ENCODE peak calls at places on chromosomes 13 and 19, in nine cellular contexts. One of them, this sample, is unnamed.

GRCh38 chr19:8571006-8571411 is 6.2 kb downstream of the MYO1F start:
- DNase-seq in AML-193: peak
- DNase-seq in activated CD4-positive, CD25-positive, alpha-beta regulatory T cell treated with anti-CD3 and anti-CD28 coated beads, Interleukin-2, amount 50 U/mL, for 16 hours: no peak
- DNase-seq in CD4-positive, alpha-beta T cell: peak
- DNase-seq in GM04504: peak
- DNase-seq in HTR-8/SVneo: peak
- DNase-seq in stimulated activated CD4-positive, alpha-beta T cell treated with anti-CD3 and anti-CD28 coated beads, Interleukin-15, amount 100 ng/mL, for 1 hour: no peak
- DNase-seq in transverse colon: peak
- DNase-seq in epithelial cell of esophagus: no peak
- DNase-seq in this sample: peak

GRCh38 chr19:7188682-7189629 is 105.3 kb downstream of the INSR start:
- DNase-seq in GM04504: no peak
- DNase-seq in transverse colon: no peak
- DNase-seq in stimulated activated CD4-positive, alpha-beta T cell treated with anti-CD3 and anti-CD28 coated beads, Interleukin-15, amount 100 ng/mL, for 1 hour: no peak
- DNase-seq in AML-193: no peak
- DNase-seq in HTR-8/SVneo: no peak
- DNase-seq in CD4-positive, alpha-beta T cell: no peak
- DNase-seq in epithelial cell of esophagus: no peak
- DNase-seq in activated CD4-positive, CD25-positive, alpha-beta regulatory T cell treated with anti-CD3 and anti-CD28 coated beads, Interleukin-2, amount 50 U/mL, for 16 hours: no peak
- DNase-seq in this sample: no peak

GRCh38 chr13:32988588-32989256 is 27.5 kb upstream of the KL start:
- DNase-seq in AML-193: no peak
- DNase-seq in HTR-8/SVneo: no peak
- DNase-seq in transverse colon: no peak
- DNase-seq in GM04504: no peak
- DNase-seq in CD4-positive, alpha-beta T cell: no peak
- DNase-seq in stimulated activated CD4-positive, alpha-beta T cell treated with anti-CD3 and anti-CD28 coated beads, Interleukin-15, amount 100 ng/mL, for 1 hour: no peak
- DNase-seq in epithelial cell of esophagus: no peak
- DNase-seq in activated CD4-positive, CD25-positive, alpha-beta regulatory T cell treated with anti-CD3 and anti-CD28 coated beads, Interleukin-2, amount 50 U/mL, for 16 hours: no peak
- DNase-seq in this sample: no peak

GRCh38 chr13:80454245-80454644 is 113.3 kb upstream of the SPRY2 start:
- DNase-seq in transverse colon: no peak
- DNase-seq in CD4-positive, alpha-beta T cell: no peak
- DNase-seq in HTR-8/SVneo: no peak
- DNase-seq in GM04504: no peak
- DNase-seq in epithelial cell of esophagus: peak
- DNase-seq in stimulated activated CD4-positive, alpha-beta T cell treated with anti-CD3 and anti-CD28 coated beads, Interleukin-15, amount 100 ng/mL, for 1 hour: no peak
- DNase-seq in activated CD4-positive, CD25-positive, alpha-beta regulatory T cell treated with anti-CD3 and anti-CD28 coated beads, Interleukin-2, amount 50 U/mL, for 16 hours: no peak
- DNase-seq in AML-193: peak
- DNase-seq in this sample: no peak

GRCh38 chr13:38872693-38873092 is 117.9 kb downstream of the STOML3 start:
- DNase-seq in activated CD4-positive, CD25-positive, alpha-beta regulatory T cell treated with anti-CD3 and anti-CD28 coated beads, Interleukin-2, amount 50 U/mL, for 16 hours: no peak
- DNase-seq in GM04504: peak
- DNase-seq in HTR-8/SVneo: no peak
- DNase-seq in epithelial cell of esophagus: peak
- DNase-seq in AML-193: peak
- DNase-seq in transverse colon: peak
- DNase-seq in CD4-positive, alpha-beta T cell: peak
- DNase-seq in stimulated activated CD4-positive, alpha-beta T cell treated with anti-CD3 and anti-CD28 coated beads, Interleukin-15, amount 100 ng/mL, for 1 hour: peak
- DNase-seq in this sample: no peak

GRCh38 chr19:3114811-3115210 is 20.6 kb downstream of the GNA11 start:
- DNase-seq in epithelial cell of esophagus: no peak
- DNase-seq in CD4-positive, alpha-beta T cell: no peak
- DNase-seq in transverse colon: no peak
- DNase-seq in AML-193: no peak
- DNase-seq in activated CD4-positive, CD25-positive, alpha-beta regulatory T cell treated with anti-CD3 and anti-CD28 coated beads, Interleukin-2, amount 50 U/mL, for 16 hours: no peak
- DNase-seq in stimulated activated CD4-positive, alpha-beta T cell treated with anti-CD3 and anti-CD28 coated beads, Interleukin-15, amount 100 ng/mL, for 1 hour: no peak
- DNase-seq in GM04504: no peak
- DNase-seq in HTR-8/SVneo: no peak
- DNase-seq in this sample: no peak

GRCh38 chr19:12715929-12716328 is 7.8 kb downstream of the TNPO2 start:
- DNase-seq in AML-193: no peak
- DNase-seq in activated CD4-positive, CD25-positive, alpha-beta regulatory T cell treated with anti-CD3 and anti-CD28 coated beads, Interleukin-2, amount 50 U/mL, for 16 hours: no peak
- DNase-seq in CD4-positive, alpha-beta T cell: no peak
- DNase-seq in GM04504: no peak
- DNase-seq in stimulated activated CD4-positive, alpha-beta T cell treated with anti-CD3 and anti-CD28 coated beads, Interleukin-15, amount 100 ng/mL, for 1 hour: no peak
- DNase-seq in epithelial cell of esophagus: no peak
- DNase-seq in transverse colon: no peak
- DNase-seq in HTR-8/SVneo: no peak
- DNase-seq in this sample: no peak

GRCh38 chr13:74966814-74967213 is 515.2 kb downstream of the TBC1D4 start:
- DNase-seq in epithelial cell of esophagus: no peak
- DNase-seq in GM04504: peak
- DNase-seq in stimulated activated CD4-positive, alpha-beta T cell treated with anti-CD3 and anti-CD28 coated beads, Interleukin-15, amount 100 ng/mL, for 1 hour: no peak
- DNase-seq in AML-193: no peak
- DNase-seq in activated CD4-positive, CD25-positive, alpha-beta regulatory T cell treated with anti-CD3 and anti-CD28 coated beads, Interleukin-2, amount 50 U/mL, for 16 hours: no peak
- DNase-seq in HTR-8/SVneo: no peak
- DNase-seq in CD4-positive, alpha-beta T cell: no peak
- DNase-seq in transverse colon: no peak
- DNase-seq in this sample: no peak

GRCh38 chr13:26785845-26786630 is 25.5 kb upstream of the GPR12 start:
- DNase-seq in HTR-8/SVneo: no peak
- DNase-seq in transverse colon: peak
- DNase-seq in activated CD4-positive, CD25-positive, alpha-beta regulatory T cell treated with anti-CD3 and anti-CD28 coated beads, Interleukin-2, amount 50 U/mL, for 16 hours: no peak
- DNase-seq in GM04504: no peak
- DNase-seq in epithelial cell of esophagus: no peak
- DNase-seq in AML-193: peak
- DNase-seq in stimulated activated CD4-positive, alpha-beta T cell treated with anti-CD3 and anti-CD28 coated beads, Interleukin-15, amount 100 ng/mL, for 1 hour: peak
- DNase-seq in CD4-positive, alpha-beta T cell: peak
- DNase-seq in this sample: peak

GRCh38 chr13:55761986-55762385 is 1378.7 kb upstream of the PRR20A start:
- DNase-seq in transverse colon: no peak
- DNase-seq in CD4-positive, alpha-beta T cell: no peak
- DNase-seq in HTR-8/SVneo: no peak
- DNase-seq in AML-193: no peak
- DNase-seq in activated CD4-positive, CD25-positive, alpha-beta regulatory T cell treated with anti-CD3 and anti-CD28 coated beads, Interleukin-2, amount 50 U/mL, for 16 hours: no peak
- DNase-seq in epithelial cell of esophagus: no peak
- DNase-seq in stimulated activated CD4-positive, alpha-beta T cell treated with anti-CD3 and anti-CD28 coated beads, Interleukin-15, amount 100 ng/mL, for 1 hour: no peak
- DNase-seq in GM04504: no peak
- DNase-seq in this sample: no peak

GRCh38 chr19:17703823-17704463 is 15.3 kb upstream of the MAP1S start:
- DNase-seq in transverse colon: peak
- DNase-seq in HTR-8/SVneo: no peak
- DNase-seq in epithelial cell of esophagus: peak
- DNase-seq in AML-193: no peak
- DNase-seq in CD4-positive, alpha-beta T cell: peak
- DNase-seq in GM04504: no peak
- DNase-seq in activated CD4-positive, CD25-positive, alpha-beta regulatory T cell treated with anti-CD3 and anti-CD28 coated beads, Interleukin-2, amount 50 U/mL, for 16 hours: peak
- DNase-seq in stimulated activated CD4-positive, alpha-beta T cell treated with anti-CD3 and anti-CD28 coated beads, Interleukin-15, amount 100 ng/mL, for 1 hour: peak
- DNase-seq in this sample: peak

GRCh38 chr19:41408256-41408655 is 10.6 kb downstream of the BCKDHA start:
- DNase-seq in CD4-positive, alpha-beta T cell: no peak
- DNase-seq in stimulated activated CD4-positive, alpha-beta T cell treated with anti-CD3 and anti-CD28 coated beads, Interleukin-15, amount 100 ng/mL, for 1 hour: no peak
- DNase-seq in GM04504: no peak
- DNase-seq in AML-193: no peak
- DNase-seq in transverse colon: no peak
- DNase-seq in HTR-8/SVneo: no peak
- DNase-seq in activated CD4-positive, CD25-positive, alpha-beta regulatory T cell treated with anti-CD3 and anti-CD28 coated beads, Interleukin-2, amount 50 U/mL, for 16 hours: no peak
- DNase-seq in epithelial cell of esophagus: no peak
- DNase-seq in this sample: no peak

GRCh38 chr13:36850790-36851438 is 31.9 kb downstream of the RFXAP start:
- DNase-seq in stimulated activated CD4-positive, alpha-beta T cell treated with anti-CD3 and anti-CD28 coated beads, Interleukin-15, amount 100 ng/mL, for 1 hour: no peak
- DNase-seq in transverse colon: peak
- DNase-seq in GM04504: no peak
- DNase-seq in activated CD4-positive, CD25-positive, alpha-beta regulatory T cell treated with anti-CD3 and anti-CD28 coated beads, Interleukin-2, amount 50 U/mL, for 16 hours: no peak
- DNase-seq in AML-193: peak
- DNase-seq in CD4-positive, alpha-beta T cell: no peak
- DNase-seq in HTR-8/SVneo: no peak
- DNase-seq in epithelial cell of esophagus: peak
- DNase-seq in this sample: no peak

GRCh38 chr19:33209844-33210230 is 15.7 kb downstream of the LRP3 start:
- DNase-seq in AML-193: no peak
- DNase-seq in GM04504: no peak
- DNase-seq in activated CD4-positive, CD25-positive, alpha-beta regulatory T cell treated with anti-CD3 and anti-CD28 coated beads, Interleukin-2, amount 50 U/mL, for 16 hours: no peak
- DNase-seq in epithelial cell of esophagus: no peak
- DNase-seq in transverse colon: no peak
- DNase-seq in CD4-positive, alpha-beta T cell: no peak
- DNase-seq in HTR-8/SVneo: no peak
- DNase-seq in stimulated activated CD4-positive, alpha-beta T cell treated with anti-CD3 and anti-CD28 coated beads, Interleukin-15, amount 100 ng/mL, for 1 hour: no peak
- DNase-seq in this sample: no peak

GRCh38 chr19:46604781-46605355 is 3.7 kb downstream of the CALM3 start:
- DNase-seq in CD4-positive, alpha-beta T cell: no peak
- DNase-seq in epithelial cell of esophagus: no peak
- DNase-seq in stimulated activated CD4-positive, alpha-beta T cell treated with anti-CD3 and anti-CD28 coated beads, Interleukin-15, amount 100 ng/mL, for 1 hour: no peak
- DNase-seq in activated CD4-positive, CD25-positive, alpha-beta regulatory T cell treated with anti-CD3 and anti-CD28 coated beads, Interleukin-2, amount 50 U/mL, for 16 hours: no peak
- DNase-seq in HTR-8/SVneo: no peak
- DNase-seq in GM04504: no peak
- DNase-seq in transverse colon: no peak
- DNase-seq in AML-193: no peak
- DNase-seq in this sample: peak

GRCh38 chr19:55117063-55117635 is 288 bp downstream of the PPP1R12C start:
- DNase-seq in activated CD4-positive, CD25-positive, alpha-beta regulatory T cell treated with anti-CD3 and anti-CD28 coated beads, Interleukin-2, amount 50 U/mL, for 16 hours: no peak
- DNase-seq in GM04504: no peak
- DNase-seq in HTR-8/SVneo: no peak
- DNase-seq in epithelial cell of esophagus: no peak
- DNase-seq in stimulated activated CD4-positive, alpha-beta T cell treated with anti-CD3 and anti-CD28 coated beads, Interleukin-15, amount 100 ng/mL, for 1 hour: no peak
- DNase-seq in CD4-positive, alpha-beta T cell: no peak
- DNase-seq in AML-193: no peak
- DNase-seq in transverse colon: peak
- DNase-seq in this sample: peak

GRCh38 chr19:18718846-18719458 is 35.5 kb downstream of the CRTC1 start:
- DNase-seq in HTR-8/SVneo: no peak
- DNase-seq in GM04504: no peak
- DNase-seq in CD4-positive, alpha-beta T cell: no peak
- DNase-seq in epithelial cell of esophagus: no peak
- DNase-seq in stimulated activated CD4-positive, alpha-beta T cell treated with anti-CD3 and anti-CD28 coated beads, Interleukin-15, amount 100 ng/mL, for 1 hour: no peak
- DNase-seq in transverse colon: no peak
- DNase-seq in activated CD4-positive, CD25-positive, alpha-beta regulatory T cell treated with anti-CD3 and anti-CD28 coated beads, Interleukin-2, amount 50 U/mL, for 16 hours: no peak
- DNase-seq in AML-193: no peak
- DNase-seq in this sample: no peak

GRCh38 chr19:4023600-4024398 is 16.3 kb downstream of the PIAS4 start:
- DNase-seq in AML-193: no peak
- DNase-seq in CD4-positive, alpha-beta T cell: no peak
- DNase-seq in epithelial cell of esophagus: no peak
- DNase-seq in HTR-8/SVneo: no peak
- DNase-seq in activated CD4-positive, CD25-positive, alpha-beta regulatory T cell treated with anti-CD3 and anti-CD28 coated beads, Interleukin-2, amount 50 U/mL, for 16 hours: no peak
- DNase-seq in GM04504: no peak
- DNase-seq in stimulated activated CD4-positive, alpha-beta T cell treated with anti-CD3 and anti-CD28 coated beads, Interleukin-15, amount 100 ng/mL, for 1 hour: no peak
- DNase-seq in transverse colon: no peak
- DNase-seq in this sample: peak

This sample was measured in aorta.